ENCODE peak calls at places on chromosomes 11 and 22, in six cellular contexts. L is activated naive CD8-positive, alpha-beta T cell treated with anti-CD3 and anti-CD28 coated beads, Interleukin-2, amount 50 U/mL, for 24 hours; G is NCI-H460; C is GM12864; U is naive thymus-derived CD8-positive, alpha-beta T cell; J is stimulated activated CD8-positive, alpha-beta memory T cell treated with anti-CD3 and anti-CD28 coated beads, Interleukin-7, amount 100 ng/mL, for 1 hour. B is an unnamed sample.

GRCh38 chr11:124115782-124116616 is 749 bp downstream of the VWA5A start:
- DNase-seq in L (no peak), G (no peak), C (no peak), U (peak), J (no peak), B (no peak)

GRCh38 chr11:113014262-113014661 is 53.0 kb downstream of the NCAM1 start:
- DNase-seq in L (no peak), G (no peak), C (no peak), U (no peak), J (no peak), B (no peak)

GRCh38 chr11:86134580-86135318 is 65.9 kb upstream of the PICALM start:
- DNase-seq in L (no peak), G (no peak), C (no peak), U (no peak), J (no peak), B (no peak)

GRCh38 chr11:13891911-13892310 is 70.6 kb upstream of the SPON1 start:
- DNase-seq in L (no peak), G (no peak), C (no peak), U (no peak), J (no peak), B (no peak)

GRCh38 chr22:35915477-35916013 is 113.1 kb downstream of the RBFOX2 start:
- DNase-seq in L (no peak), G (no peak), C (no peak), U (no peak), J (no peak), B (no peak)

GRCh38 chr11:108394744-108395284 is 72.5 kb downstream of the C11orf65 start:
- DNase-seq in L (no peak), G (no peak), C (no peak), U (no peak), J (no peak), B (no peak)

GRCh38 chr11:1030556-1030955 is 6.0 kb downstream of the MUC6 start:
- DNase-seq in L (no peak), G (no peak), C (no peak), U (no peak), J (no peak), B (no peak)

GRCh38 chr11:32852142-32852541 is 22.4 kb downstream of the PRRG4 start:
- DNase-seq in L (no peak), G (no peak), C (no peak), U (no peak), J (no peak), B (no peak)

GRCh38 chr22:46576556-46577351 is 39.3 kb upstream of the CELSR1 start:
- DNase-seq in L (peak), G (peak), C (no peak), U (peak), J (peak), B (no peak)

GRCh38 chr11:72553748-72554147 is 119.4 kb upstream of the CLPB start:
- DNase-seq in L (peak), G (no peak), C (no peak), U (no peak), J (no peak), B (no peak)

GRCh38 chr11:34599406-34599901 is 21.4 kb upstream of the EHF start:
- DNase-seq in L (no peak), G (no peak), C (no peak), U (no peak), J (no peak), B (no peak)